ENCODE peak calls at places on chromosomes 11 and 22, in nine cellular contexts. K, O, Y, S, T, V, G, Z and I are unnamed samples.

GRCh38 chr11:68610452-68611116 is 73.8 kb upstream of the GAL start:
- DNase-seq in S (no peak), O (peak; percentile 38), G (no peak), Z (no peak), T (no peak), Y (no peak), K (no peak), V (no peak), I (no peak)

GRCh38 chr11:120025606-120026335 is 112.1 kb downstream of the TRIM29 start:
- DNase-seq in O (peak; percentile 81), G (no peak), Y (no peak), V (no peak), S (peak; percentile 2), T (no peak), K (no peak), Z (no peak), I (no peak)

GRCh38 chr22:30947163-30947820 is 21.3 kb downstream of the MORC2 start:
- DNase-seq in O (peak; percentile 51), S (peak; percentile 51), Z (peak; percentile 57), V (no peak), G (no peak), Y (no peak), T (no peak), K (no peak), I (no peak)

GRCh38 chr11:19392321-19392720 is 151.6 kb upstream of the E2F8 start:
- DNase-seq in G (no peak), K (no peak), T (no peak), V (no peak), S (no peak), Y (no peak), O (no peak), Z (no peak), I (no peak)

GRCh38 chr11:130775306-130776043 is 140.8 kb downstream of the SNX19 start:
- DNase-seq in K (no peak), T (no peak), G (no peak), V (no peak), Z (no peak), Y (no peak), S (no peak), O (peak; percentile 25), I (no peak)

GRCh38 chr11:34745209-34745608 is 124.3 kb downstream of the EHF start:
- DNase-seq in V (no peak), Z (no peak), O (no peak), K (no peak), Y (no peak), G (no peak), S (no peak), T (no peak), I (no peak)

GRCh38 chr22:46801331-46801811 is 38.9 kb downstream of the TBC1D22A start:
- DNase-seq in Y (no peak), O (no peak), G (no peak), K (no peak), S (no peak), T (no peak), V (peak; percentile 67), Z (no peak), I (no peak)

GRCh38 chr11:134533511-134533910 is 121.5 kb upstream of the B3GAT1 start:
- DNase-seq in Y (no peak), T (no peak), K (no peak), O (peak; percentile 65), V (no peak), S (no peak), Z (no peak), G (no peak), I (no peak)

GRCh38 chr22:32339190-32340012 is 18.3 kb upstream of the RFPL3 start:
- DNase-seq in Y (no peak), V (peak; percentile 54), G (no peak), S (no peak), T (no peak), Z (no peak), K (no peak), O (peak; percentile 69), I (no peak)

GRCh38 chr22:17910561-17911311 is 113.6 kb downstream of the MICAL3 start:
- DNase-seq in Y (no peak), S (peak; percentile 88), K (no peak), O (no peak), T (peak; percentile 72), Z (no peak), G (no peak), V (peak; percentile 81), I (no peak)

GRCh38 chr11:120013325-120014250 is 124.3 kb downstream of the TRIM29 start:
- DNase-seq in O (no peak), T (peak; percentile 94), S (peak; percentile 94), Y (peak; percentile 11), K (no peak), Z (peak; percentile 61), G (peak; percentile 5), V (no peak), I (peak; percentile 43)

GRCh38 chr11:64762916-64763803 is 3.4 kb upstream of the PYGM start:
- DNase-seq in Y (peak; percentile 31), G (no peak), Z (peak; percentile 17), O (no peak), S (peak; percentile 84), K (no peak), V (peak; percentile 76), T (peak; percentile 68), I (no peak)

GRCh38 chr11:71251761-71252433 is 480 bp downstream of the SHANK2 start:
- DNase-seq in Y (no peak), K (no peak), G (no peak), Z (no peak), T (peak; percentile 96), O (no peak), S (peak; percentile 69), V (peak; percentile 83), I (peak; percentile 28)

GRCh38 chr11:62770778-62771143 is 435 bp upstream of the TAF6L start:
- DNase-seq in O (no peak), V (peak; percentile 81), Y (peak; percentile 34), S (no peak), Z (peak; percentile 36), K (no peak), T (peak; percentile 69), G (no peak), I (no peak)

GRCh38 chr22:19180234-19180633 is 1.7 kb upstream of the SLC25A1 start:
- DNase-seq in T (no peak), O (no peak), V (no peak), K (no peak), S (no peak), Y (no peak), Z (no peak), G (no peak), I (no peak)

GRCh38 chr11:112127056-112127455 is 36.8 kb downstream of the IL18 start:
- DNase-seq in G (no peak), T (no peak), K (no peak), Z (no peak), Y (no peak), O (no peak), V (no peak), S (no peak), I (no peak)

GRCh38 chr22:21760640-21761039 is 25.0 kb upstream of the YPEL1 start:
- DNase-seq in K (no peak), T (no peak), S (no peak), Y (no peak), Z (no peak), V (no peak), O (no peak), G (no peak), I (peak; percentile 47)

GRCh38 chr11:134290646-134291045 is 14.5 kb downstream of the GLB1L3 start:
- DNase-seq in T (no peak), O (no peak), K (no peak), S (no peak), Z (no peak), G (no peak), V (no peak), Y (no peak), I (no peak)

GRCh38 chr22:19075404-19075803 is 46.8 kb downstream of the DGCR2 start:
- DNase-seq in G (no peak), K (no peak), O (no peak), Y (no peak), S (no peak), Z (no peak), V (no peak), T (no peak), I (no peak)

GRCh38 chr11:43819926-43820325 is 60.7 kb upstream of the ALKBH3 start:
- DNase-seq in T (no peak), K (no peak), G (no peak), Z (no peak), V (no peak), Y (no peak), O (no peak), S (no peak), I (no peak)

GRCh38 chr11:65165847-65166317 is 4.2 kb upstream of the SPDYC start:
- DNase-seq in T (peak; percentile 42), Y (no peak), Z (no peak), K (no peak), G (no peak), O (no peak), S (no peak), V (no peak), I (no peak)

GRCh38 chr11:114172055-114172861 is 112.7 kb downstream of the ZBTB16 start:
- DNase-seq in G (no peak), Z (peak; percentile 21), T (no peak), O (no peak), V (no peak), Y (no peak), K (no peak), S (no peak), I (no peak)

GRCh38 chr22:48727454-48728058 is 1100.1 kb downstream of the BRD1 start:
- DNase-seq in V (no peak), G (no peak), O (no peak), Z (no peak), Y (no peak), T (no peak), S (no peak), K (no peak), I (no peak)

GRCh38 chr11:86119062-86119461 is 50.2 kb upstream of the PICALM start:
- DNase-seq in Z (peak; percentile 2), Y (no peak), G (no peak), K (no peak), S (no peak), V (no peak), T (no peak), O (no peak), I (no peak)

GRCh38 chr22:25903294-25903693 is 161.3 kb downstream of the MYO18B start:
- DNase-seq in Y (peak; percentile 6), T (peak; percentile 82), Z (no peak), G (no peak), K (no peak), S (peak; percentile 12), V (no peak), O (peak; percentile 80), I (no peak)

GRCh38 chr11:83249972-83250593 is 36.1 kb downstream of the CCDC90B start:
- DNase-seq in O (no peak), Y (no peak), T (peak; percentile 36), S (no peak), K (no peak), V (no peak), Z (peak; percentile 19), G (no peak), I (peak; percentile 50)

GRCh38 chr11:117717485-117718314 is 79.3 kb downstream of the DSCAML1 start:
- DNase-seq in T (peak; percentile 76), V (no peak), Y (no peak), O (no peak), K (no peak), G (no peak), S (peak; percentile 50), Z (peak; percentile 22), I (peak; percentile 60)

GRCh38 chr22:44455151-44455962 is 42.7 kb downstream of the RTL6 start:
- DNase-seq in Y (peak; percentile 35), O (peak; percentile 64), G (peak; percentile 12), Z (no peak), V (peak; percentile 82), T (no peak), K (no peak), S (no peak), I (peak; percentile 8)

GRCh38 chr11:90237004-90237403 is 14.2 kb upstream of the CHORDC1 start:
- DNase-seq in Y (no peak), V (no peak), O (no peak), S (no peak), T (no peak), G (no peak), Z (no peak), K (no peak), I (no peak)

GRCh38 chr11:65504671-65505433 is 6.0 kb downstream of the MALAT1 start:
- DNase-seq in V (no peak), G (no peak), Z (no peak), S (no peak), O (no peak), K (no peak), T (no peak), Y (no peak), I (peak; percentile 39)

GRCh38 chr11:69635804-69636511 is 5.0 kb upstream of the CCND1 start:
- DNase-seq in Z (no peak), V (no peak), O (no peak), Y (no peak), S (no peak), T (peak; percentile 45), K (no peak), G (no peak), I (no peak)